ENCODE peak calls at places on chromosomes 11 and 22, in six cellular contexts. P is tibial artery, I is hepatocyte, J is MM.1S, X is suprapubic skin, C is GM23248. V is an unnamed sample.

GRCh38 chr11:117407016-117407415 is 79.4 kb downstream of the CEP164 start:
- DNase-seq in P (no peak), I (no peak), J (no peak), X (no peak), C (no peak), V (no peak)

GRCh38 chr22:44337658-44338004 is 24.9 kb upstream of the SHISAL1 start:
- DNase-seq in P (no peak), I (peak; percentile 80), J (no peak), X (no peak), C (peak; percentile 94), V (peak; percentile 84)

GRCh38 chr22:25228822-25229221 is 9.4 kb downstream of the CRYBB2 start:
- DNase-seq in P (no peak), I (no peak), J (no peak), X (no peak), C (no peak), V (no peak)

GRCh38 chr11:26144309-26144690 is 187.6 kb upstream of the ANO3 start:
- DNase-seq in P (no peak), I (no peak), J (no peak), X (no peak), C (no peak), V (no peak)

GRCh38 chr22:35352214-35353111 is 28.4 kb upstream of the HMOX1 start:
- DNase-seq in P (peak; percentile 90), I (no peak), J (peak; percentile 80), X (peak; percentile 85), C (peak; percentile 45), V (peak; percentile 92)

GRCh38 chr11:132126973-132127900 is 756.8 kb downstream of the NTM start:
- DNase-seq in P (no peak), I (peak; percentile 72), J (peak; percentile 33), X (no peak), C (peak; percentile 94), V (no peak)

GRCh38 chr11:6703247-6704063 is 20.3 kb upstream of the MRPL17 start:
- DNase-seq in P (peak; percentile 71), I (peak; percentile 76), J (peak; percentile 29), X (no peak), C (peak; percentile 88), V (peak; percentile 64)

GRCh38 chr11:111745719-111746504 is 20.3 kb downstream of the PPP2R1B start:
- DNase-seq in P (no peak), I (no peak), J (no peak), X (no peak), C (peak; percentile 65), V (no peak)

GRCh38 chr22:24693359-24693758 is 81.2 kb downstream of the PIWIL3 start:
- DNase-seq in P (no peak), I (no peak), J (no peak), X (no peak), C (no peak), V (no peak)

GRCh38 chr11:2921742-2922493 is 7.3 kb downstream of the PHLDA2 start:
- DNase-seq in P (no peak), I (no peak), J (no peak), X (no peak), C (no peak), V (no peak)

GRCh38 chr22:44088976-44089570 is 65.0 kb downstream of the PARVB start:
- DNase-seq in P (no peak), I (no peak), J (no peak), X (no peak), C (peak; percentile 88), V (no peak)

GRCh38 chr22:44464000-44464399 is 34.0 kb downstream of the RTL6 start:
- DNase-seq in P (no peak), I (no peak), J (no peak), X (no peak), C (no peak), V (no peak)

GRCh38 chr11:3939651-3940190 is 84.3 kb downstream of the STIM1 start:
- DNase-seq in P (no peak), I (no peak), J (no peak), X (no peak), C (peak; percentile 68), V (no peak)

GRCh38 chr11:17551347-17552040 is 4.4 kb downstream of the OTOG start:
- DNase-seq in P (no peak), I (no peak), J (no peak), X (no peak), C (no peak), V (peak; percentile 55)

GRCh38 chr22:40572976-40573375 is 63.5 kb downstream of the MRTFA start:
- DNase-seq in P (no peak), I (no peak), J (no peak), X (no peak), C (peak; percentile 49), V (no peak)

GRCh38 chr11:16454284-16454683 is 97.9 kb upstream of the SOX6 start:
- DNase-seq in P (no peak), I (no peak), J (no peak), X (no peak), C (no peak), V (no peak)

GRCh38 chr11:31812392-31813241 is 1.5 kb upstream of the PAX6 start:
- DNase-seq in P (no peak), I (no peak), J (peak; percentile 42), X (no peak), C (peak; percentile 50), V (peak; percentile 72)

GRCh38 chr22:32803020-32803758 is 1.7 kb downstream of the TIMP3 start:
- DNase-seq in P (peak; percentile 71), I (no peak), J (no peak), X (no peak), C (peak; percentile 89), V (no peak)

GRCh38 chr11:83693279-83693992 is 407.3 kb upstream of the CCDC90B start:
- DNase-seq in P (no peak), I (no peak), J (no peak), X (no peak), C (no peak), V (no peak)

GRCh38 chr22:45163074-45163416 is 680 bp upstream of the NUP50 start:
- DNase-seq in P (no peak), I (peak; percentile 62), J (peak; percentile 27), X (no peak), C (peak; percentile 72), V (no peak)

GRCh38 chr11:132982769-132983168 is 549.5 kb downstream of the OPCML start:
- DNase-seq in P (no peak), I (no peak), J (no peak), X (no peak), C (no peak), V (no peak)

GRCh38 chr11:120385110-120385509 is 48.9 kb downstream of the ARHGEF12 start:
- DNase-seq in P (no peak), I (no peak), J (no peak), X (no peak), C (no peak), V (no peak)

GRCh38 chr11:107857550-107858216 is 904 bp downstream of the SLC35F2 start:
- DNase-seq in P (no peak), I (no peak), J (peak; percentile 36), X (no peak), C (peak; percentile 34), V (no peak)

DNA sequence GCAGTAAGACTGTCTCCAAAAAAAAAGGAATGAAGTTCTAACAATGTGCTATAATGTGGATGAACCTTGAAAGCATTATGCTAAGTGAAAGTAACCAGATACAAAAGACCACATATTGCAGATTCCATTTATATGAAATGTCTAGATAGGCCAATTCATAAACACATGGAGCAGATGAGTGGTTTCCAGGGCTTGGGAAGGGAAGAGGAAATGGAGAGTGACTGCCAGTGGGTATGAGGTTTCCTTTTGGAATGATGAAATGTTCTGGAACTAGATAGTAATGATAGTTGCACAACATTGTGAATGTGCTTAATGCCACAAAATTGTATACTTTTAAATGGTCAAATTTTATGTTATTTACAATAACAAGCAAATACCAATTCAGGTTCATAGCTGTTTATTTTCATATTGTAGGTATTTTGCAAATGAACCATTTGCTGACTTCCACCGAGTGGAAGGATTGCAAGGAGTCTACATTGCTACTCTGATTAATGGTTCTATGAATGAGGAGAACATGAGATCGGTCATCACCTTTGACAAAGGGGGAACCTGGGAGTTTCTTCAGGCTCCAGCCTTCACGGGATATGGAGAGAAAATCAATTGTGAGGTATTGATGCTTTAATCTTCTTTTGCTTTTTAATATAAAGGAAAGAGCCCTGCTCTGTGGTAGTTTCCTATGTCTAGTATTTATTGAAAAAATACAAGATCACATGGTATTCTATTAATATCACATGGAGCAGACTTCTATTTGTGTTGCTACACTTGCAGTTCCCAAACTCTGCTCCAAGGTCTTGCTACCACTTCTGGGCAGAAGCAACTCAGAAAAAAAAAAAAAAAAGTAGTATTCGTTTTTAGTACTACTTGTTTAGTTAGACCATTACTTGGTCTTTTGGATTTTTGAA is 67.7 kb upstream of the SORL1-AS1 start:
- DNase-seq in P (no peak), I (no peak), J (no peak), X (no peak), C (peak; percentile 84), V (no peak)
- H3K27me3 ChIP-seq in P (no peaks in the 10 kb centered on the region), I (no peaks in the 10 kb centered on the region), J (no peaks in the 10 kb centered on the region), X (no peaks in the 10 kb centered on the region), C (peaks cover 11% of the 10 kb centered on the region), V (no peaks in the 10 kb centered on the region)

GRCh38 chr11:62613275-62613864 is 313 bp downstream of the ROM1 start:
- DNase-seq in P (no peak), I (no peak), J (no peak), X (no peak), C (peak; percentile 32), V (no peak)
- H3K4me3 ChIP-seq in P (peak overlapping the region; percentile 88), I (no peak overlapping the region), J (no peak overlapping the region), X (peak overlapping the region; percentile 88), C (no peak overlapping the region), V (no peak overlapping the region)

GRCh38 chr11:66600219-66600923 is 7.4 kb downstream of the CCS start:
- DNase-seq in P (no peak), I (no peak), J (no peak), X (no peak), C (no peak), V (no peak)
- H3K36me3 ChIP-seq in P (peaks cover 39% of the 10 kb centered on the region), I (no peaks in the 10 kb centered on the region), J (no peaks in the 10 kb centered on the region), X (peaks cover 32% of the 10 kb centered on the region), C (peaks cover 4% of the 10 kb centered on the region), V (no peaks in the 10 kb centered on the region)

DNA sequence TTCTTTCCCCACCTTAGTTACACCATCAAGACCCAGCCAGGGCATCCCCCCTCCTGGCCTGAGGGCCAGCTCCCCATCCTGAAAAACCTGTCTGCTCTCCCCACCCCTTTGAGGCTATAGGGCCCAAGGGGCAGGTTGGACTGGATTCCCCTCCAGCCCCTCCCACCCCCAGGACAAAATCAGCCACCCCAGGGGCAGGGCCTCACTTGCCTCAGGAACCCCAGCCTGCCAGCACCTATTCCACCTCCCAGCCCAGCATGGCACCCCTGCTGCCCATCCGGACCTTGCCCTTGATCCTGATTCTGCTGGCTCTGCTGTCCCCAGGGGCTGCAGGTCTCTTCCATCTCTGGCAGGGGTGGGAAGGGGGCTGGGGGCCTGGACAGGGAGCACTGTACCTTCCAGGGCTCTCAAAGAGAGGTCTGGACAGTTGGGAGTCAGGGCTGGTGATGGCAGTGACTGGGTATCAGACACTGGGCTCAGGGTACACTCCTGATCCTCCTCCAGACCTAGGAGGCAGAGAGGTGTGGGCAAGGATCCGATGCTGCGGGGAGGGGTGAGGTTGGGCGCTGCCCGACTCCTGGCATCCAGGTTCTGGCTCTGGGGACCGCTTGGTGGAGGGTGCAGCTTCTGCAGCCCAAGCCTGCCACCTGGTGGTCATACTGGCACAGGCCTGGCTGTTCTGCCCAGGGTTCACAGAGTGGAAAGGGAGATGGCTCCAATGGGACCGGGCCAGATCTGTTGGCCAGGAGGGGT is at the start of gene UPK2:
- DNase-seq in P (peak; percentile 91), I (peak; percentile 94), J (peak; percentile 83), X (peak; percentile 91), C (peak; percentile 90), V (peak; percentile 96)
- H3K27me3 ChIP-seq in P (no peaks in the 10 kb centered on the region), I (no peaks in the 10 kb centered on the region), J (no peaks in the 10 kb centered on the region), X (peaks cover 3% of the 10 kb centered on the region), C (no peaks in the 10 kb centered on the region), V (no peaks in the 10 kb centered on the region)

V was measured in aorta.